ENCODE peak calls at places on chromosomes 2 and 18, in five cellular contexts. K, I, D, P and S are unnamed samples.

GRCh38 chr18:68267583-68267982 is 447.3 kb downstream of the TMX3 start:
- DNase-seq in I (no peak), K (no peak), D (no peak), P (no peak), S (no peak)

GRCh38 chr2:83874712-83875430 is 584.2 kb downstream of the SUCLG1 start:
- DNase-seq in K (no peak), I (no peak), P (no peak), D (no peak), S (no peak)

GRCh38 chr2:23617167-23617787 is 232.3 kb downstream of the KLHL29 start:
- DNase-seq in P (no peak), I (peak), K (no peak), D (peak), S (peak)

GRCh38 chr2:159118859-159119510 is 150.5 kb downstream of the TANC1 start:
- DNase-seq in K (no peak), D (no peak), P (no peak), I (no peak), S (no peak)

GRCh38 chr2:70360661-70361316 is 58.9 kb upstream of the FAM136A start:
- DNase-seq in K (no peak), D (no peak), I (no peak), P (no peak), S (no peak)

GRCh38 chr2:242011991-242012764 is 142.6 kb downstream of the RTP5 start:
- DNase-seq in I (peak), P (peak), D (peak), K (no peak), S (no peak)

GRCh38 chr2:190882327-190882766 is 1.7 kb downstream of the GLS start:
- DNase-seq in I (no peak), P (no peak), D (no peak), K (no peak), S (no peak)

GRCh38 chr2:218716070-218716469 is 5.4 kb downstream of the TTLL4 start:
- DNase-seq in P (no peak), I (no peak), D (no peak), K (no peak), S (no peak)

GRCh38 chr2:96325884-96326255 is 753 bp downstream of the ITPRIPL1 start:
- DNase-seq in D (no peak), P (no peak), K (peak), I (no peak), S (peak)

GRCh38 chr2:241910604-241911520 is 41.3 kb downstream of the RTP5 start:
- DNase-seq in I (peak), D (no peak), K (no peak), P (peak), S (peak)

GRCh38 chr2:174752403-174753037 is 11.8 kb downstream of the CHRNA1 start:
- DNase-seq in P (no peak), D (no peak), I (no peak), K (no peak), S (no peak)

GRCh38 chr2:128488429-128488828 is 169.8 kb upstream of the HS6ST1 start:
- DNase-seq in P (no peak), D (no peak), K (no peak), I (no peak), S (no peak)

GRCh38 chr2:69572640-69573039 is 70.9 kb downstream of the AAK1 start:
- DNase-seq in P (no peak), I (no peak), K (no peak), D (no peak), S (peak)

GRCh38 chr2:202289394-202290204 is 24.0 kb downstream of the NOP58 start:
- DNase-seq in D (no peak), K (no peak), I (no peak), P (no peak), S (peak)

DNA sequence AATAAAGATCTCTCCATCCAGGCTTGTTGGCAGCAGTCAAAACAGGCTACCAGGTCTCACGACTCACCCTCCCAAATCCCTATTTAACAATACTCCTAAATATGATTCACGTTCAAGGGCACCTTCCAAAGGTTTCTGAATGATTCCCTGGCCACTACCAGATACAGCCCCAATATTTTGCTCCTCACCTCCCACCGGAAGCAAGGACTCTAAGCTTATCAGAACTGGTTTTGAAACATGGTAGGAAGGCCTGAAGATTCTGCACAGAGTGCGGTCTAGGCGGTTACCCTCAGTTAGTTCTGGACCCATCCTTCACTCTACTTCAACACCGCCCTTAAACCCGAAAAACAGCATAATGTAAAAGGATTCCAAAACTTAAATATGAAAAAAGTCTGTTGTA is 5.2 kb downstream of the PPP4R1 start:
- DNase-seq in K (no peak), I (no peak), P (no peak), D (no peak), S (no peak)
- H3K27ac ChIP-seq in K (no peak), I (no peak), P (no peak), D (no peak), S (no peak)

GRCh38 chr18:57856128-57856527 is 53.0 kb upstream of the ATP8B1 start:
- DNase-seq in P (no peak), D (no peak), K (no peak), I (no peak), S (no peak)
- H3K27ac ChIP-seq in P (no peak), D (no peak), K (no peak), I (no peak), S (no peak)

GRCh38 chr2:207844648-207845047 is 74.9 kb upstream of the FZD5 start:
- DNase-seq in K (no peak), P (no peak), I (no peak), D (no peak), S (no peak)
- H3K27ac ChIP-seq in K (no peak), P (no peak), I (no peak), D (no peak), S (no peak)

GRCh38 chr2:154140249-154141025 is 268.7 kb downstream of the GALNT13 start:
- DNase-seq in I (no peak), D (no peak), K (no peak), P (no peak), S (no peak)
- H3K27ac ChIP-seq in I (no peak), D (no peak), K (no peak), P (no peak), S (no peak)